ENCODE peak calls at places on chromosomes 11 and 22, in seven cellular contexts. Y, J, K, F, I, M and U are unnamed samples.

GRCh38 chr11:44868455-44869421 is 81.9 kb downstream of the TP53I11 start:
- DNase-seq in K (no peak), I (no peak), M (no peak), Y (no peak), J (no peak), F (no peak), U (no peak)

GRCh38 chr22:29095459-29095858 is 22.6 kb downstream of the KREMEN1 start:
- DNase-seq in Y (no peak), F (no peak), K (no peak), J (no peak), M (no peak), I (no peak), U (no peak)

GRCh38 chr22:43851979-43852307 is 10.4 kb downstream of the SULT4A1 start:
- DNase-seq in M (no peak), F (no peak), I (no peak), Y (no peak), J (no peak), K (no peak), U (no peak)

GRCh38 chr22:30747493-30747892 is 52.8 kb downstream of the OSBP2 start:
- DNase-seq in J (no peak), F (no peak), K (no peak), I (no peak), Y (no peak), M (no peak), U (no peak)

GRCh38 chr22:45784357-45785277 is 113.0 kb downstream of the ATXN10 start:
- DNase-seq in I (no peak), J (no peak), M (no peak), Y (no peak), F (no peak), K (no peak), U (no peak)

GRCh38 chr22:47090591-47091240 is 328.3 kb downstream of the TBC1D22A start:
- DNase-seq in I (peak), K (peak), F (no peak), Y (peak), M (no peak), J (peak), U (peak)

GRCh38 chr11:114099392-114100178 is 40.1 kb downstream of the ZBTB16 start:
- DNase-seq in I (no peak), M (no peak), K (no peak), Y (no peak), J (peak), F (no peak), U (peak)

GRCh38 chr11:20192641-20193040 is 32.4 kb upstream of the DBX1 start:
- DNase-seq in F (no peak), J (no peak), I (no peak), Y (no peak), K (no peak), M (no peak), U (no peak)

GRCh38 chr11:18310800-18311340 is 11.1 kb downstream of the HPS5 start:
- DNase-seq in Y (peak), M (no peak), J (peak), K (no peak), I (no peak), F (no peak), U (no peak)

GRCh38 chr11:17570034-17570433 is 23.0 kb downstream of the OTOG start:
- DNase-seq in Y (no peak), F (no peak), M (no peak), I (no peak), J (no peak), K (no peak), U (no peak)

GRCh38 chr11:61061081-61061826 is 41.0 kb upstream of the CD5 start:
- DNase-seq in F (peak), J (peak), I (no peak), M (no peak), Y (peak), K (no peak), U (no peak)

GRCh38 chr11:57704932-57705331 is 7.1 kb downstream of the MED19 start:
- DNase-seq in I (no peak), M (peak), F (no peak), Y (no peak), J (no peak), K (no peak), U (no peak)

GRCh38 chr22:38202437-38203089 is 769 bp downstream of the MAFF start:
- DNase-seq in F (peak), K (peak), M (peak), I (peak), J (peak), Y (peak), U (peak)

GRCh38 chr11:5600374-5600851 is 4.0 kb downstream of the TRIM6 start:
- DNase-seq in M (no peak), J (peak), F (peak), Y (peak), I (peak), K (peak), U (peak)

GRCh38 chr11:63916837-63917684 is at the start of gene RCOR2:
- DNase-seq in J (peak), M (peak), F (peak), K (peak), I (peak), Y (peak), U (peak)

GRCh38 chr11:29641201-29641600 is 375.6 kb downstream of the KCNA4 start:
- DNase-seq in Y (no peak), M (no peak), J (no peak), K (no peak), I (no peak), F (no peak), U (no peak)

GRCh38 chr22:30314918-30315317 is 11.8 kb downstream of the TBC1D10A start:
- DNase-seq in I (no peak), J (peak), Y (no peak), K (no peak), F (no peak), M (no peak), U (peak)

GRCh38 chr11:118100691-118101232 is 14.0 kb upstream of the SMIM35 start:
- DNase-seq in Y (no peak), F (no peak), M (no peak), J (no peak), I (no peak), K (no peak), U (no peak)

GRCh38 chr11:121282886-121283502 is 9.6 kb upstream of the SC5D start:
- DNase-seq in I (no peak), J (no peak), Y (no peak), F (no peak), M (no peak), K (no peak), U (no peak)

GRCh38 chr11:105689636-105690035 is 79.8 kb downstream of the GRIA4 start:
- DNase-seq in M (no peak), I (no peak), J (no peak), F (no peak), Y (no peak), K (no peak), U (no peak)

GRCh38 chr11:75276696-75277095 is 36.1 kb downstream of the TPBGL start:
- DNase-seq in J (no peak), Y (no peak), F (no peak), I (peak), K (no peak), M (no peak), U (no peak)

GRCh38 chr11:26904114-26904513 is 89.8 kb upstream of the FIBIN start:
- DNase-seq in Y (no peak), J (no peak), M (no peak), K (no peak), F (no peak), I (no peak), U (no peak)

GRCh38 chr11:19918302-19919049 is 205.8 kb downstream of the NAV2 start:
- DNase-seq in J (peak), I (no peak), K (peak), M (no peak), F (no peak), Y (peak), U (no peak)

GRCh38 chr22:27105142-27106025 is 448.0 kb downstream of the MIAT start:
- DNase-seq in J (peak), K (peak), M (no peak), F (no peak), I (no peak), Y (peak), U (peak)

GRCh38 chr11:8282621-8283509 is 19.2 kb upstream of the LMO1 start:
- DNase-seq in F (no peak), I (peak), M (no peak), J (no peak), K (no peak), Y (no peak), U (no peak)